ENCODE peak calls at places on chromosomes 1 and 21, in nine cellular contexts. One of them, this sample, is unnamed.

GRCh38 chr1:43101061-43101460 is 71.0 kb downstream of the EBNA1BP2 start:
- DNase-seq in fibroblast of lung: no peak
- DNase-seq in left lung: no peak
- DNase-seq in Peyer's patch: no peak
- DNase-seq in tibial nerve: no peak
- DNase-seq in uterus: no peak
- DNase-seq in BE2C: no peak
- DNase-seq in neuronal stem cell: no peak
- DNase-seq in endothelial cell of umbilical vein: no peak
- DNase-seq in this sample: no peak

GRCh38 chr1:79325126-79325525 is 318.6 kb upstream of the ADGRL4 start:
- DNase-seq in fibroblast of lung: no peak
- DNase-seq in left lung: no peak
- DNase-seq in Peyer's patch: no peak
- DNase-seq in tibial nerve: no peak
- DNase-seq in uterus: no peak
- DNase-seq in BE2C: no peak
- DNase-seq in neuronal stem cell: no peak
- DNase-seq in endothelial cell of umbilical vein: no peak
- DNase-seq in this sample: no peak

GRCh38 chr21:45981641-45982255 is at the start of gene COL6A1:
- DNase-seq in fibroblast of lung: peak; percentile 66
- DNase-seq in left lung: no peak
- DNase-seq in Peyer's patch: peak; percentile 63
- DNase-seq in tibial nerve: peak; percentile 64
- DNase-seq in uterus: peak; percentile 80
- DNase-seq in BE2C: peak; percentile 72
- DNase-seq in neuronal stem cell: peak; percentile 68
- DNase-seq in endothelial cell of umbilical vein: peak; percentile 40
- DNase-seq in this sample: peak; percentile 98

GRCh38 chr1:25474439-25475047 is 43.8 kb downstream of the MACO1 start:
- DNase-seq in fibroblast of lung: no peak
- DNase-seq in left lung: no peak
- DNase-seq in Peyer's patch: no peak
- DNase-seq in tibial nerve: no peak
- DNase-seq in uterus: no peak
- DNase-seq in BE2C: no peak
- DNase-seq in neuronal stem cell: no peak
- DNase-seq in endothelial cell of umbilical vein: no peak
- DNase-seq in this sample: no peak

GRCh38 chr1:235079443-235079967 is 49.1 kb downstream of the TOMM20 start:
- DNase-seq in fibroblast of lung: peak; percentile 84
- DNase-seq in left lung: peak; percentile 85
- DNase-seq in Peyer's patch: peak; percentile 93
- DNase-seq in tibial nerve: no peak
- DNase-seq in uterus: no peak
- DNase-seq in BE2C: no peak
- DNase-seq in neuronal stem cell: no peak
- DNase-seq in endothelial cell of umbilical vein: peak; percentile 56
- DNase-seq in this sample: peak; percentile 52

GRCh38 chr1:246291141-246291540 is 215.9 kb downstream of the SMYD3 start:
- DNase-seq in fibroblast of lung: no peak
- DNase-seq in left lung: no peak
- DNase-seq in Peyer's patch: no peak
- DNase-seq in tibial nerve: no peak
- DNase-seq in uterus: no peak
- DNase-seq in BE2C: no peak
- DNase-seq in neuronal stem cell: no peak
- DNase-seq in endothelial cell of umbilical vein: no peak
- DNase-seq in this sample: no peak

GRCh38 chr1:60808676-60809075 is 273.7 kb upstream of the NFIA start:
- DNase-seq in fibroblast of lung: no peak
- DNase-seq in left lung: no peak
- DNase-seq in Peyer's patch: no peak
- DNase-seq in tibial nerve: no peak
- DNase-seq in uterus: no peak
- DNase-seq in BE2C: no peak
- DNase-seq in neuronal stem cell: no peak
- DNase-seq in endothelial cell of umbilical vein: no peak
- DNase-seq in this sample: no peak

GRCh38 chr1:160481979-160482596 is 41.0 kb downstream of the SLAMF6 start:
- DNase-seq in fibroblast of lung: no peak
- DNase-seq in left lung: no peak
- DNase-seq in Peyer's patch: no peak
- DNase-seq in tibial nerve: no peak
- DNase-seq in uterus: no peak
- DNase-seq in BE2C: no peak
- DNase-seq in neuronal stem cell: no peak
- DNase-seq in endothelial cell of umbilical vein: no peak
- DNase-seq in this sample: no peak

GRCh38 chr1:227887697-227888403 is 59.9 kb downstream of the WNT9A start:
- DNase-seq in fibroblast of lung: peak; percentile 32
- DNase-seq in left lung: peak; percentile 37
- DNase-seq in Peyer's patch: peak; percentile 76
- DNase-seq in tibial nerve: peak; percentile 55
- DNase-seq in uterus: peak; percentile 75
- DNase-seq in BE2C: no peak
- DNase-seq in neuronal stem cell: peak; percentile 52
- DNase-seq in endothelial cell of umbilical vein: peak; percentile 40
- DNase-seq in this sample: peak; percentile 96

GRCh38 chr1:152185544-152186391 is 26.7 kb upstream of the RPTN start:
- DNase-seq in fibroblast of lung: peak; percentile 61
- DNase-seq in left lung: no peak
- DNase-seq in Peyer's patch: peak; percentile 70
- DNase-seq in tibial nerve: peak; percentile 45
- DNase-seq in uterus: no peak
- DNase-seq in BE2C: peak; percentile 28
- DNase-seq in neuronal stem cell: peak; percentile 8
- DNase-seq in endothelial cell of umbilical vein: peak; percentile 49
- DNase-seq in this sample: peak; percentile 50

GRCh38 chr21:44985441-44986401 is 45.9 kb downstream of the SLX9 start:
- DNase-seq in fibroblast of lung: no peak
- DNase-seq in left lung: peak; percentile 28
- DNase-seq in Peyer's patch: no peak
- DNase-seq in tibial nerve: no peak
- DNase-seq in uterus: peak; percentile 12
- DNase-seq in BE2C: peak; percentile 56
- DNase-seq in neuronal stem cell: no peak
- DNase-seq in endothelial cell of umbilical vein: no peak
- DNase-seq in this sample: no peak

GRCh38 chr1:159211331-159212136 is 6.9 kb downstream of the ACKR1 start:
- DNase-seq in fibroblast of lung: peak; percentile 47
- DNase-seq in left lung: no peak
- DNase-seq in Peyer's patch: peak; percentile 66
- DNase-seq in tibial nerve: peak; percentile 37
- DNase-seq in uterus: peak; percentile 35
- DNase-seq in BE2C: peak; percentile 44
- DNase-seq in neuronal stem cell: peak; percentile 62
- DNase-seq in endothelial cell of umbilical vein: peak; percentile 69
- DNase-seq in this sample: peak; percentile 66
- H3K27me3 ChIP-seq in fibroblast of lung: peaks cover 2% of the 10 kb centered on the region
- H3K27me3 ChIP-seq in left lung: no peaks in the 10 kb centered on the region
- H3K27me3 ChIP-seq in Peyer's patch: no peaks in the 10 kb centered on the region
- H3K27me3 ChIP-seq in tibial nerve: peaks cover 20% of the 10 kb centered on the region
- H3K27me3 ChIP-seq in uterus: no peaks in the 10 kb centered on the region
- H3K27me3 ChIP-seq in BE2C: no peaks in the 10 kb centered on the region
- H3K27me3 ChIP-seq in neuronal stem cell: peaks cover 47% of the 10 kb centered on the region
- H3K27me3 ChIP-seq in endothelial cell of umbilical vein: peaks cover 2% of the 10 kb centered on the region
- H3K27me3 ChIP-seq in this sample: peaks cover 2% of the 10 kb centered on the region

DNA sequence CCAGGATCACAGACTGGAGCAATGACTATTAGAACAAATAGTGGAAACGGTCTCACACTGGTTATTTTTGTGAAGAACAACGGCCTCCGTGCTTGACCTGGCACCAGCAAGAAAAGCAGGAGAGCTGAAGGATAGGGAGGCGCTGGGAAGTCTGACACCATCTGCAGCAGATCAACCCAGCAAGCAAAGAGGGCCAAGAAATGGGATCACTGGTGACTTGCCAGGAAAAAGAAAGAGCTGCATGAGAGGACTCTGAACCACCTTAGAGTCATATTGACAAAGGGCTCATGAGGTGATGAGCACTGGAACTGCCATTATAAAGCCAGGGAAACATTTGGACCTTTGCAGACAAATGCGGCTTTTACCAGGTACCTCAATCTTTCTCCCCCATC is 25.0 kb downstream of the MTOR start:
- DNase-seq in fibroblast of lung: no peak
- DNase-seq in left lung: no peak
- DNase-seq in Peyer's patch: no peak
- DNase-seq in tibial nerve: no peak
- DNase-seq in uterus: no peak
- DNase-seq in BE2C: no peak
- DNase-seq in neuronal stem cell: no peak
- DNase-seq in endothelial cell of umbilical vein: no peak
- DNase-seq in this sample: no peak
- H3K4me3 ChIP-seq in fibroblast of lung: no peak overlapping the region
- H3K4me3 ChIP-seq in left lung: no peak overlapping the region
- H3K4me3 ChIP-seq in Peyer's patch: no peak overlapping the region
- H3K4me3 ChIP-seq in tibial nerve: no peak overlapping the region
- H3K4me3 ChIP-seq in uterus: no peak overlapping the region
- H3K4me3 ChIP-seq in BE2C: no peak overlapping the region
- H3K4me3 ChIP-seq in neuronal stem cell: no peak overlapping the region
- H3K4me3 ChIP-seq in endothelial cell of umbilical vein: no peak overlapping the region
- H3K4me3 ChIP-seq in this sample: no peak overlapping the region

DNA sequence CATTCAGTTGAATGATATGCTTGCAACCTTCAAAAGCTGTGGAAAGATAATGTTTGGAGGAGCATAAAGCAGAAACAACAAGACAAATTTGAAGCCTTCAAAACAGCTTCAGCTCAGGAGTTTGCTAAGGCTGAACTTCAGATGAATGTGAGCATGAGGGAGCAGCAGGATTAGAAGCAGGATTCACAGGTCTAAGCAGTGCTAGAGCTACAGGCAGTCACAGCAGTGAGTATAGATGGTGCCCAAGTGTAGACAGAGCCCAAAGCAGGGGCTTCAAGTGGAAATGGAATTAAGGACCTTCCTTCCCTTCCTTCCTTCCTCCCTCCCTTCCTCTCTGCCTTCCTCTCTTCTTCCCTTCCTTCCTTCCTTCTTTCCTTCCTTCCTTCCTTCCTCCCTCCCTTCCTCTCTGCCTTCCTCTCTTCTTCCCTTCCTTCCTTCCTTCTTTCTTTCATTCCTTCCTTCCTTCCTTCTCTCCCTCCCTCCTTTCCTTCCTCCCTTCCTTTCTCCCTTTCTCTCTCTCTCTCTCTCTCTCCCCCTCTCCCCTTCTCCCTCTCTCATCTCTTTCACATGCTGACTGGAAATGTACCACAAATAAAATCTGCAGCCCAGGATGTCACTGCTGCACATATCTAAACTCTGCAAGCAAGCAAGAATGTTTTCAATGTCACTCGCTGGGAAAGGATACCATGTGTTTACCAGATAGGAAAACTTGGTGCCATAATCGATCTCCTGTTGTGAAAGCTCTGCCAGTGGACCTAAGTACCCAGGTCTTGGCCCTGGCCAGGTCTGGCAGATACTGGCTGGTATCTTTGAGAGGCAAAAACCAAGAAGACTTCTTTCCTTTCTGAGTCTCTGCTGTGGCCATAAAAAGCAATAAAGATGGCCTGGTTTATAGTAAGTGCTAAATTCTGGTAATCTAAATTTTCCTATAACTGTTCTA is 13.1 kb upstream of the SLC30A10 start:
- DNase-seq in fibroblast of lung: no peak
- DNase-seq in left lung: no peak
- DNase-seq in Peyer's patch: no peak
- DNase-seq in tibial nerve: no peak
- DNase-seq in uterus: no peak
- DNase-seq in BE2C: no peak
- DNase-seq in neuronal stem cell: no peak
- DNase-seq in endothelial cell of umbilical vein: no peak
- DNase-seq in this sample: no peak
- H3K27me3 ChIP-seq in fibroblast of lung: no peaks in the 10 kb centered on the region
- H3K27me3 ChIP-seq in left lung: no peaks in the 10 kb centered on the region
- H3K27me3 ChIP-seq in Peyer's patch: no peaks in the 10 kb centered on the region
- H3K27me3 ChIP-seq in tibial nerve: no peaks in the 10 kb centered on the region
- H3K27me3 ChIP-seq in uterus: no peaks in the 10 kb centered on the region
- H3K27me3 ChIP-seq in BE2C: peaks cover 13% of the 10 kb centered on the region
- H3K27me3 ChIP-seq in neuronal stem cell: peaks cover 18% of the 10 kb centered on the region
- H3K27me3 ChIP-seq in endothelial cell of umbilical vein: peaks cover 7% of the 10 kb centered on the region
- H3K27me3 ChIP-seq in this sample: peaks cover 3% of the 10 kb centered on the region

GRCh38 chr1:170929412-170929834 is 5.9 kb upstream of the MROH9 start:
- DNase-seq in fibroblast of lung: peak; percentile 45
- DNase-seq in left lung: no peak
- DNase-seq in Peyer's patch: no peak
- DNase-seq in tibial nerve: no peak
- DNase-seq in uterus: no peak
- DNase-seq in BE2C: no peak
- DNase-seq in neuronal stem cell: no peak
- DNase-seq in endothelial cell of umbilical vein: no peak
- DNase-seq in this sample: no peak
- H3K4me3 ChIP-seq in fibroblast of lung: no peak overlapping the region
- H3K4me3 ChIP-seq in left lung: no peak overlapping the region
- H3K4me3 ChIP-seq in Peyer's patch: no peak overlapping the region
- H3K4me3 ChIP-seq in tibial nerve: no peak overlapping the region
- H3K4me3 ChIP-seq in uterus: no peak overlapping the region
- H3K4me3 ChIP-seq in BE2C: no peak overlapping the region
- H3K4me3 ChIP-seq in neuronal stem cell: no peak overlapping the region
- H3K4me3 ChIP-seq in endothelial cell of umbilical vein: no peak overlapping the region
- H3K4me3 ChIP-seq in this sample: no peak overlapping the region

GRCh38 chr1:67987046-67987799 is 63.2 kb downstream of the DIRAS3 start:
- DNase-seq in fibroblast of lung: peak; percentile 99
- DNase-seq in left lung: no peak
- DNase-seq in Peyer's patch: no peak
- DNase-seq in tibial nerve: no peak
- DNase-seq in uterus: no peak
- DNase-seq in BE2C: no peak
- DNase-seq in neuronal stem cell: no peak
- DNase-seq in endothelial cell of umbilical vein: no peak
- DNase-seq in this sample: no peak
- H3K27me3 ChIP-seq in fibroblast of lung: no peaks in the 10 kb centered on the region
- H3K27me3 ChIP-seq in left lung: no peaks in the 10 kb centered on the region
- H3K27me3 ChIP-seq in Peyer's patch: no peaks in the 10 kb centered on the region
- H3K27me3 ChIP-seq in tibial nerve: no peaks in the 10 kb centered on the region
- H3K27me3 ChIP-seq in uterus: no peaks in the 10 kb centered on the region
- H3K27me3 ChIP-seq in BE2C: no peaks in the 10 kb centered on the region
- H3K27me3 ChIP-seq in neuronal stem cell: no peaks in the 10 kb centered on the region
- H3K27me3 ChIP-seq in endothelial cell of umbilical vein: no peaks in the 10 kb centered on the region
- H3K27me3 ChIP-seq in this sample: no peaks in the 10 kb centered on the region

DNA sequence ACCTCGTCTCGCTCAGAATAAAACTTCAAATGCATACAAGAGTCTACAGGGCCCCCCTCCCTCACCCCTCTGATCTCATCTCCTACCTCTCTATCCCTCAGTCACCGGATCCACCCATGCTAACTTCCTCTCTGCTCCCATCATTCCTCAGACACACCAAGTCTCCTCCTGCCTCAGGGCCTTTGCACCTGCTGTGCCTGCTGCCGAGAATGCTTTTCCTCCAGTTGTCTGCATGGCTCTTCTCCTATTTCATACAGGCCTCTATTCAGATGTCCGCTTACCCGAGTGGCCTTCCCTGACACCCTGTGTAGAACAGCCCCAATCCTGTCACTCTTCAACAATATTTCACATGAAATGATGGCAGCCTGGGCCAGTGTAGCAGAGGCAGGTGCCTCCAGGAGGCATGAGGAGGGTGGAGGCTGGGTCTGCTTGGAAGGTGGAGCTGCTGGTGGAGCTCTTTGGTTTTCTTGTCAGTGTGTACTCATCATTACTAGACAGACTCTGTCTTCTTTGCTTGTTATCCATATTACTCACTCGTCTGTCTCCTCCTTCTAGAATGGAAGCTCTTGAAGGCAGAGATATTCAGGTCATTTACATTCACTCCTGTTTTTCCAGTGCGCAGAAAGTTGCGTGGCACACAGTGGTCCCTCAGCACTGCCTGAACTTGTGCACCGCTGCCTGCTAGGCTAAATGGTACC is 4.2 kb downstream of the SH2D2A start:
- DNase-seq in fibroblast of lung: no peak
- DNase-seq in left lung: no peak
- DNase-seq in Peyer's patch: peak; percentile 32
- DNase-seq in tibial nerve: no peak
- DNase-seq in uterus: no peak
- DNase-seq in BE2C: no peak
- DNase-seq in neuronal stem cell: no peak
- DNase-seq in endothelial cell of umbilical vein: no peak
- DNase-seq in this sample: no peak
- H3K4me3 ChIP-seq in fibroblast of lung: no peak overlapping the region
- H3K4me3 ChIP-seq in left lung: no peak overlapping the region
- H3K4me3 ChIP-seq in Peyer's patch: no peak overlapping the region
- H3K4me3 ChIP-seq in tibial nerve: no peak overlapping the region
- H3K4me3 ChIP-seq in uterus: no peak overlapping the region
- H3K4me3 ChIP-seq in BE2C: no peak overlapping the region
- H3K4me3 ChIP-seq in neuronal stem cell: no peak overlapping the region
- H3K4me3 ChIP-seq in endothelial cell of umbilical vein: no peak overlapping the region
- H3K4me3 ChIP-seq in this sample: no peak overlapping the region

This sample was measured in H7.